ENCODE peak calls at places on chromosomes 5 and 9, in five cellular contexts. One of them, this sample, is unnamed.

GRCh38 chr9:95910023-95910706 is 34.7 kb downstream of the ERCC6L2 start:
- DNase-seq in SK-N-SH: no peak
- DNase-seq in HCT116: no peak
- DNase-seq in HepG2: no peak
- DNase-seq in GM12878: no peak
- DNase-seq in this sample: no peak

GRCh38 chr5:38648703-38649291 is 92.4 kb upstream of the LIFR start:
- DNase-seq in GM12878: no peak
- DNase-seq in HepG2: no peak
- DNase-seq in HCT116: no peak
- DNase-seq in SK-N-SH: no peak
- DNase-seq in this sample: no peak

GRCh38 chr9:131811405-131811804 is 71.5 kb upstream of the RAPGEF1 start:
- DNase-seq in HCT116: no peak
- DNase-seq in SK-N-SH: no peak
- DNase-seq in HepG2: no peak
- DNase-seq in GM12878: no peak
- DNase-seq in this sample: no peak

GRCh38 chr9:110808599-110808980 is 140.0 kb downstream of the MUSK start:
- DNase-seq in SK-N-SH: no peak
- DNase-seq in HepG2: no peak
- DNase-seq in GM12878: peak
- DNase-seq in HCT116: no peak
- DNase-seq in this sample: no peak

GRCh38 chr5:4977421-4977820 is 162.7 kb upstream of the ADAMTS16 start:
- DNase-seq in SK-N-SH: no peak
- DNase-seq in HCT116: no peak
- DNase-seq in HepG2: no peak
- DNase-seq in GM12878: no peak
- DNase-seq in this sample: no peak

GRCh38 chr5:113025596-113025995 is 49.0 kb downstream of the DCP2 start:
- DNase-seq in GM12878: no peak
- DNase-seq in HCT116: no peak
- DNase-seq in HepG2: no peak
- DNase-seq in SK-N-SH: no peak
- DNase-seq in this sample: no peak

GRCh38 chr5:10140195-10140973 is 109.3 kb downstream of the ATPSCKMT start:
- DNase-seq in HepG2: peak
- DNase-seq in HCT116: peak
- DNase-seq in GM12878: no peak
- DNase-seq in SK-N-SH: peak
- DNase-seq in this sample: no peak

GRCh38 chr9:29006603-29007002 is 1433.3 kb upstream of the C9orf72 start:
- DNase-seq in GM12878: no peak
- DNase-seq in SK-N-SH: no peak
- DNase-seq in HepG2: no peak
- DNase-seq in HCT116: no peak
- DNase-seq in this sample: no peak

GRCh38 chr9:97723819-97724218 is 26.7 kb upstream of the XPA start:
- DNase-seq in SK-N-SH: no peak
- DNase-seq in HCT116: no peak
- DNase-seq in GM12878: no peak
- DNase-seq in HepG2: no peak
- DNase-seq in this sample: no peak

GRCh38 chr5:139949710-139950109 is 93.4 kb downstream of the NRG2 start:
- DNase-seq in GM12878: no peak
- DNase-seq in SK-N-SH: no peak
- DNase-seq in HCT116: no peak
- DNase-seq in HepG2: no peak
- DNase-seq in this sample: no peak

GRCh38 chr5:36683821-36684434 is 77.5 kb downstream of the SLC1A3 start:
- DNase-seq in GM12878: no peak
- DNase-seq in SK-N-SH: peak
- DNase-seq in HepG2: no peak
- DNase-seq in HCT116: no peak
- DNase-seq in this sample: no peak

GRCh38 chr5:153043876-153044275 is 446.6 kb upstream of the GRIA1 start:
- DNase-seq in HCT116: no peak
- DNase-seq in SK-N-SH: no peak
- DNase-seq in GM12878: no peak
- DNase-seq in HepG2: no peak
- DNase-seq in this sample: no peak

GRCh38 chr9:36930941-36931340 is 103.1 kb downstream of the PAX5 start:
- DNase-seq in HCT116: no peak
- DNase-seq in HepG2: no peak
- DNase-seq in GM12878: no peak
- DNase-seq in SK-N-SH: no peak
- DNase-seq in this sample: no peak

GRCh38 chr5:118637947-118638670 is 350.2 kb downstream of the DTWD2 start:
- DNase-seq in HCT116: no peak
- DNase-seq in GM12878: no peak
- DNase-seq in HepG2: no peak
- DNase-seq in SK-N-SH: no peak
- DNase-seq in this sample: no peak

GRCh38 chr9:469672-470040 is 255.0 kb downstream of the DOCK8 start:
- DNase-seq in HCT116: no peak
- DNase-seq in HepG2: no peak
- DNase-seq in GM12878: no peak
- DNase-seq in SK-N-SH: no peak
- DNase-seq in this sample: no peak

GRCh38 chr9:470041-470781 is 255.5 kb downstream of the DOCK8 start:
- DNase-seq in SK-N-SH: peak
- DNase-seq in HepG2: peak
- DNase-seq in HCT116: peak
- DNase-seq in GM12878: peak
- DNase-seq in this sample: peak

GRCh38 chr9:471320-471719 is 256.7 kb downstream of the DOCK8 start:
- DNase-seq in HepG2: no peak
- DNase-seq in SK-N-SH: no peak
- DNase-seq in HCT116: no peak
- DNase-seq in GM12878: no peak
- DNase-seq in this sample: no peak

GRCh38 chr9:468766-469496 is 254.3 kb downstream of the DOCK8 start:
- DNase-seq in HCT116: no peak
- DNase-seq in HepG2: no peak
- DNase-seq in GM12878: peak
- DNase-seq in SK-N-SH: no peak
- DNase-seq in this sample: no peak

GRCh38 chr9:470795-471194 is 256.1 kb downstream of the DOCK8 start:
- DNase-seq in SK-N-SH: no peak
- DNase-seq in HCT116: no peak
- DNase-seq in GM12878: no peak
- DNase-seq in HepG2: no peak
- DNase-seq in this sample: no peak
- TF ChIP-seq JUND in SK-N-SH: no peak
- TF ChIP-seq JUND in HCT116: no peak
- TF ChIP-seq JUND in GM12878: no peak
- TF ChIP-seq JUND in HepG2: no peak
- TF ChIP-seq JUND in this sample: no peak

GRCh38 chr9:114777841-114778240 is 28.0 kb downstream of the TNFSF15 start:
- DNase-seq in HepG2: no peak
- DNase-seq in GM12878: no peak
- DNase-seq in SK-N-SH: no peak
- DNase-seq in HCT116: no peak
- DNase-seq in this sample: no peak

GRCh38 chr9:114782586-114782985 is 23.3 kb downstream of the TNFSF15 start:
- DNase-seq in HCT116: no peak
- DNase-seq in GM12878: no peak
- DNase-seq in HepG2: no peak
- DNase-seq in SK-N-SH: no peak
- DNase-seq in this sample: no peak

GRCh38 chr9:114775981-114776380 is 29.9 kb downstream of the TNFSF15 start:
- DNase-seq in GM12878: no peak
- DNase-seq in HepG2: no peak
- DNase-seq in SK-N-SH: no peak
- DNase-seq in HCT116: no peak
- DNase-seq in this sample: no peak

GRCh38 chr9:114776683-114777399 is 29.0 kb downstream of the TNFSF15 start:
- DNase-seq in GM12878: no peak
- DNase-seq in HCT116: no peak
- DNase-seq in HepG2: no peak
- DNase-seq in SK-N-SH: no peak
- DNase-seq in this sample: no peak

DNA sequence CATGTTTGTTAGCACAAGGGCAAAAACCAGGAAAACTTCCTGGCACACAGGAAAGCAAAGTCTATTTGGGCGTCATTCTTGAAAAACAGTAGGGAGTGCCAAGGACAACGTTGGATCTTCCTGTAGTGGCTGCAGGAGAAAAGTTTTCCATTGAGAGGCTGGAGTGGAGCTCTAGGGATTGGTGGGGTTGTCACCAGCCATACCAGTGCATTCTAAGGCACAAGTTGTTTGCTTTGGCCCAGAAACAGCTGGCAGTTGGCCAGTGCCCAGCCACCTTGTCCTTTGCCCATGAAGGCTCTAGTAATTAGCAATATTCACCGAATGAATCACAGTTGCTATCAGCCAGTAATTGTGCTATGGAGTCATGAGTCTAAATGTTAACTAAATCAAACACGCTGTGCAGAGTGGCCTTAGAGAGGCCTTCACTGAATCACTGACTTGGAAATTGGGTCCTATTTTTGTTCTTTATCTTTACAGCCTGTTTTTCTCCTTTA is 26.4 kb downstream of the TNFSF15 start:
- DNase-seq in HepG2: no peak
- DNase-seq in GM12878: no peak
- DNase-seq in SK-N-SH: no peak
- DNase-seq in HCT116: peak
- DNase-seq in this sample: peak
- TF ChIP-seq JUND in HepG2: no peak
- TF ChIP-seq JUND in GM12878: no peak
- TF ChIP-seq JUND in SK-N-SH: peak
- TF ChIP-seq JUND in HCT116: peak
- TF ChIP-seq JUND in this sample: no peak

DNA sequence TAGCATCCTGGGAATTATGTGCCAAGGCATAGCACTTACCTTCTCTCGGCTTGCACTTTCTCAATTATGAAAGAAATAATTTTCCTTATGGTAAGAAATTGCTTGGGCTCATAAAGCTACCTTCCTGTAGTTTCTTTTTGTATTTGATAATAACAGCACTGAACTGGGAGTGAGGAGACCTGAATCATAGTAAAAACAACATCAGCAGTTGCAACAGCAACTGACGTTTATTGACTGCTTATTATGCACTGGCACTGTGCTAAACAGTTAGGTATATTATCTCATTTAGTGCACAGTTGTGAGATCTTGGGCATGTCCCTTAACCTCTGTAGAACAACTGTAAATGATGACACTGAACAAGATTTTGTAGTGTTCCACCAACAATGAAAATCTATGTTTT is 135.2 kb downstream of the DOCK2 start:
- DNase-seq in HCT116: no peak
- DNase-seq in GM12878: no peak
- DNase-seq in HepG2: no peak
- DNase-seq in SK-N-SH: no peak
- DNase-seq in this sample: no peak
- TF ChIP-seq JUND in HCT116: no peak
- TF ChIP-seq JUND in GM12878: no peak
- TF ChIP-seq JUND in HepG2: no peak
- TF ChIP-seq JUND in SK-N-SH: no peak
- TF ChIP-seq JUND in this sample: no peak

GRCh38 chr5:176491901-176492300 is 43.7 kb downstream of the FAF2 start:
- DNase-seq in GM12878: no peak
- DNase-seq in SK-N-SH: no peak
- DNase-seq in HCT116: no peak
- DNase-seq in HepG2: no peak
- DNase-seq in this sample: no peak

GRCh38 chr5:176491056-176491646 is 43.0 kb downstream of the FAF2 start:
- DNase-seq in GM12878: no peak
- DNase-seq in SK-N-SH: no peak
- DNase-seq in HCT116: no peak
- DNase-seq in HepG2: no peak
- DNase-seq in this sample: no peak

GRCh38 chr5:176489077-176489476 is 40.9 kb downstream of the FAF2 start:
- DNase-seq in GM12878: no peak
- DNase-seq in SK-N-SH: no peak
- DNase-seq in HepG2: no peak
- DNase-seq in HCT116: no peak
- DNase-seq in this sample: no peak

GRCh38 chr5:176492431-176492830 is 44.2 kb downstream of the FAF2 start:
- DNase-seq in SK-N-SH: no peak
- DNase-seq in HCT116: no peak
- DNase-seq in GM12878: no peak
- DNase-seq in HepG2: no peak
- DNase-seq in this sample: no peak

DNA sequence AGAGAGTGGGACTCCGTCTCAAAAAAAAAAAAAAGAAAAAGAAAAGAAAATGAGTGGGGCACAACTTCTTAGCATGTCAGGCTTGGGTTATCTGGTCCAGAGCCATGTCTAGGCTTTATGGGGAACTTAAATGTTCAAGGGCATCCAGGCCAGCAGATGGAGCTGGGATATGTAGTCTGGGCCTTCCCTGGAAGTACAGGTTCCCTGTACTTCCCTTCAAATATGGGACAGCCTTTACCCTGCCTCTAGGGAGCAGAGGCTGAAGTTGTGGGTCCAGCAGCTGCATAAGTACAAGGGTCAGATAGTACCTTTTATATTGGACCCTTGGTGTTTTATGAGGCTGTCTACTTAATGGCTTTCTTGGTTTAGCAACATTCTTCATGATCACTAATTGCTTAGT is 42.1 kb downstream of the FAF2 start:
- DNase-seq in SK-N-SH: no peak
- DNase-seq in GM12878: no peak
- DNase-seq in HCT116: no peak
- DNase-seq in HepG2: no peak
- DNase-seq in this sample: peak
- TF ChIP-seq JUND in SK-N-SH: no peak
- TF ChIP-seq JUND in GM12878: no peak
- TF ChIP-seq JUND in HCT116: no peak
- TF ChIP-seq JUND in HepG2: no peak
- TF ChIP-seq JUND in this sample: no peak

GRCh38 chr5:23223846-23224245 is 283.6 kb upstream of the PRDM9 start:
- DNase-seq in HepG2: no peak
- DNase-seq in SK-N-SH: no peak
- DNase-seq in HCT116: no peak
- DNase-seq in GM12878: no peak
- DNase-seq in this sample: no peak
- TF ChIP-seq JUND in HepG2: no peak
- TF ChIP-seq JUND in SK-N-SH: no peak
- TF ChIP-seq JUND in HCT116: no peak
- TF ChIP-seq JUND in GM12878: no peak
- TF ChIP-seq JUND in this sample: no peak

GRCh38 chr5:51632794-51633193 is 249.5 kb downstream of the ISL1 start:
- DNase-seq in HCT116: no peak
- DNase-seq in GM12878: no peak
- DNase-seq in HepG2: no peak
- DNase-seq in SK-N-SH: no peak
- DNase-seq in this sample: no peak
- TF ChIP-seq JUND in HCT116: no peak
- TF ChIP-seq JUND in GM12878: no peak
- TF ChIP-seq JUND in HepG2: no peak
- TF ChIP-seq JUND in SK-N-SH: no peak
- TF ChIP-seq JUND in this sample: no peak